ENCODE peak calls at places on chromosome 9, in five cellular contexts. L is GM12865, V is GM23338, R is adrenal gland, E is endothelial cell. T is an unnamed sample.

GRCh38 chr9:105901514-105902109 is 207.3 kb downstream of the TMEM38B start:
- DNase-seq in L (peak; percentile 36), V (peak; percentile 84), R (peak; percentile 53), E (peak; percentile 65), T (no peak)

GRCh38 chr9:133349965-133350624 is 2.1 kb downstream of the RPL7A start:
- DNase-seq in L (no peak), V (no peak), R (no peak), E (no peak), T (no peak)

GRCh38 chr9:21326526-21327139 is 8.6 kb downstream of the KLHL9 start:
- DNase-seq in L (peak; percentile 62), V (peak; percentile 73), R (no peak), E (no peak), T (no peak)

GRCh38 chr9:111271047-111271446 is 59.0 kb downstream of the OR2K2 start:
- DNase-seq in L (no peak), V (no peak), R (no peak), E (no peak), T (no peak)

GRCh38 chr9:93577045-93577939 is 908 bp downstream of the PHF2 start:
- DNase-seq in L (peak; percentile 41), V (peak; percentile 59), R (peak; percentile 57), E (peak; percentile 45), T (no peak)

GRCh38 chr9:129889461-129889935 is 54.2 kb downstream of the USP20 start:
- DNase-seq in L (peak; percentile 58), V (peak; percentile 87), R (no peak), E (no peak), T (no peak)

GRCh38 chr9:78745331-78745730 is 448.4 kb downstream of the PSAT1 start:
- DNase-seq in L (no peak), V (no peak), R (no peak), E (no peak), T (no peak)

GRCh38 chr9:136618578-136619547 is 43.9 kb upstream of the EGFL7 start:
- DNase-seq in L (peak; percentile 59), V (no peak), R (no peak), E (no peak), T (no peak)

GRCh38 chr9:122129969-122130368 is 29.6 kb downstream of the NDUFA8 start:
- DNase-seq in L (no peak), V (no peak), R (no peak), E (no peak), T (no peak)

DNA sequence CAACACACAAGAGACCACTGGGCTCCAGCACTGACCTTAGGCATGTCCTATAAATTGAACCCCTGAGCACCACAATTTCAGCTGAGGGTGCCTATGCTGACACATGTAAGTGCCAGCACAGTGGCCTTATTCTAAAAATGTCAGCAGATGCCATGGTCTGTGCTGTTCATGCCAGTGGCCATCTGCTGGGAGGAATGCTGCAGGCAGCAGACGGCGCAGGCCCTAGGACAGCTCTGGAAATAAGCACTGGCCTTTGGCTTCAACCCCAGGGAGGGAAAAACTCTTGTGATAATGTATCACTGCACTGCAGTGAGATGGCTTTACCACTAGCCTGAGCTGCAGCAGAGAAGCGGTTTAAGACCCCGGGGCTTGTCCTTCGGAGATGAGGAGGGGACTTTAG is 98.5 kb downstream of the SYK start:
- DNase-seq in L (no peak), V (peak; percentile 46), R (peak; percentile 50), E (no peak), T (no peak)
- TF ChIP-seq CTCF in L (no peak), V (peak; percentile 34), R (no peak), E (peak; percentile 20), T (no peak)

GRCh38 chr9:130937146-130938076 is 1.6 kb downstream of the FIBCD1 start:
- DNase-seq in L (no peak), V (no peak), R (no peak), E (no peak), T (no peak)

GRCh38 chr9:130938184-130938651 is 829 bp downstream of the FIBCD1 start:
- DNase-seq in L (no peak), V (no peak), R (no peak), E (no peak), T (no peak)

GRCh38 chr9:130939405-130939941 is 426 bp upstream of the FIBCD1 start:
- DNase-seq in L (no peak), V (peak; percentile 68), R (no peak), E (no peak), T (no peak)

GRCh38 chr9:130940023-130940549 is 1.0 kb upstream of the FIBCD1 start:
- DNase-seq in L (no peak), V (peak; percentile 42), R (no peak), E (no peak), T (no peak)

GRCh38 chr9:130938652-130939404 is at the start of gene FIBCD1:
- DNase-seq in L (peak; percentile 57), V (peak; percentile 80), R (no peak), E (peak; percentile 39), T (no peak)
- TF ChIP-seq CTCF in L (peak; percentile 39), V (no peak), R (peak; percentile 22), E (peak; percentile 58), T (no peak)

GRCh38 chr9:2777454-2777853 is 60.1 kb downstream of the KCNV2 start:
- DNase-seq in L (no peak), V (no peak), R (no peak), E (no peak), T (no peak)
- TF ChIP-seq CTCF in L (no peak), V (no peak), R (no peak), E (no peak), T (no peak)

GRCh38 chr9:89869774-89870173 is 265.0 kb downstream of the GADD45G start:
- DNase-seq in L (no peak), V (no peak), R (peak; percentile 45), E (no peak), T (no peak)
- TF ChIP-seq CTCF in L (no peak), V (no peak), R (no peak), E (no peak), T (no peak)

DNA sequence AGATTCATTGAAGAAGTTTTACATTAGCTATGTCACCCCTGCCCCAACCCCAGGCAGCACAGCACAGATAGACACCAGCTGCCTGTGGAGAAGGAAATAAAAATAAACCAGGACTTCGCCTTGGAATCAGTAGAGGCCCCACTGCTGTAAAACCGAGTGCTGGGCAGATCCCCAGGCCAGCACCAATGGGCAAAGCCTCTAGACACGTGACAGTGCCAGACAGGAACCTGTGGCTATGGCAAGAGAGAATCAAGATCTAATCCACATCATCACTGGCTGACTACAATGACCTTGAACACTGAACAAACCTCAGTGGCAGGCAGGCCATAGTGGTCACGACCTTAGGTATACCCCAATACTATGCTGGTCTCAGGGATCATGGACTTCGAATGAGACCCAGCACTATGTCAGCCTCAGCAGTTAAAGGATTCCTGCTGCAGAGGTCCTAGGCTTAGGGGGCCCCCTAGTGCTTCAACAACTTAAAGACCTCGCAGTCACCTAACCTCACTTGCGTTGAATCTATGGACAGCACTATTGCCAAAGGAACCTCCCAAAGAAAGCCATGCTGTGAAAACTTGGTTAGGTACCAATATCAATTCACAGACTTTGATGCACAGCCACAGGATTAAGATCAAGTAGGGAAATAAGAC is 2118.6 kb upstream of the C9orf72 start:
- DNase-seq in L (peak; percentile 21), V (peak; percentile 92), R (no peak), E (peak; percentile 53), T (peak; percentile 17)
- TF ChIP-seq CTCF in L (peak; percentile 22), V (peak; percentile 76), R (no peak), E (peak; percentile 40), T (peak; percentile 41)

T was measured in body of pancreas.